ENCODE peak calls at places on chromosomes 13 and 19, in nine cellular contexts. H is NCI-H1436; O is stimulated activated CD8-positive, alpha-beta memory T cell treated with anti-CD3 and anti-CD28 coated beads, Interleukin-15, amount 100 ng/mL, for 48 hours; J is choroid plexus epithelial cell; I is stimulated activated CD4-positive, alpha-beta T cell treated with anti-CD3 and anti-CD28 coated beads, TNF-alpha, amount 100 ng/mL, for 48 hours; M is sciatic nerve; E is NCI-H2029; U is Caco-2; Q is Calu3. Z is an unnamed sample.

GRCh38 chr13:82458169-82458568 is 1424.1 kb downstream of the SLITRK1 start:
- DNase-seq in H (no peak), O (no peak), J (no peak), I (no peak), M (no peak), E (no peak), U (no peak), Q (no peak), Z (no peak)

GRCh38 chr13:96925466-96925865 is 68.8 kb downstream of the OXGR1 start:
- DNase-seq in H (no peak), O (no peak), J (no peak), I (no peak), M (no peak), E (no peak), U (peak), Q (no peak), Z (no peak)

GRCh38 chr13:37360556-37360955 is 238.0 kb downstream of the POSTN start:
- DNase-seq in H (no peak), O (no peak), J (no peak), I (no peak), M (no peak), E (no peak), U (no peak), Q (no peak), Z (peak)

GRCh38 chr19:34841780-34842179 is 68.8 kb upstream of the ZNF599 start:
- DNase-seq in H (no peak), O (no peak), J (no peak), I (no peak), M (no peak), E (no peak), U (no peak), Q (no peak), Z (no peak)

GRCh38 chr19:58252102-58252685 is 23.5 kb downstream of the ZNF544 start:
- DNase-seq in H (no peak), O (no peak), J (no peak), I (no peak), M (no peak), E (no peak), U (peak), Q (no peak), Z (no peak)

GRCh38 chr19:18149596-18149975 is 3.4 kb upstream of the PIK3R2 start:
- DNase-seq in H (no peak), O (no peak), J (no peak), I (no peak), M (no peak), E (no peak), U (no peak), Q (no peak), Z (no peak)

GRCh38 chr19:38877781-38878574 is at the start of gene RINL:
- DNase-seq in H (peak), O (peak), J (no peak), I (peak), M (no peak), E (peak), U (no peak), Q (peak), Z (no peak)

GRCh38 chr13:74920945-74921725 is 560.8 kb downstream of the TBC1D4 start:
- DNase-seq in H (no peak), O (no peak), J (peak), I (no peak), M (no peak), E (no peak), U (no peak), Q (no peak), Z (peak)

GRCh38 chr13:112959206-112959605 is 9.8 kb upstream of the MCF2L start:
- DNase-seq in H (no peak), O (no peak), J (no peak), I (no peak), M (peak), E (no peak), U (no peak), Q (no peak), Z (no peak)

GRCh38 chr19:47587295-47587694 is 14.3 kb upstream of the ZNF541 start:
- DNase-seq in H (no peak), O (no peak), J (peak), I (no peak), M (no peak), E (no peak), U (no peak), Q (no peak), Z (peak)

GRCh38 chr13:80444240-80445015 is 103.5 kb upstream of the SPRY2 start:
- DNase-seq in H (no peak), O (no peak), J (no peak), I (no peak), M (no peak), E (no peak), U (no peak), Q (no peak), Z (no peak)

GRCh38 chr13:54536112-54536511 is 1507.5 kb downstream of the OLFM4 start:
- DNase-seq in H (no peak), O (no peak), J (no peak), I (no peak), M (no peak), E (no peak), U (peak), Q (no peak), Z (no peak)

GRCh38 chr19:41853768-41854167 is 6.3 kb upstream of the RPS19 start:
- DNase-seq in H (no peak), O (no peak), J (no peak), I (no peak), M (no peak), E (no peak), U (no peak), Q (no peak), Z (no peak)

GRCh38 chr13:102011539-102011938 is 390.3 kb downstream of the FGF14 start:
- DNase-seq in H (no peak), O (no peak), J (no peak), I (no peak), M (no peak), E (no peak), U (no peak), Q (no peak), Z (no peak)

GRCh38 chr13:112072531-112073244 is 5.7 kb downstream of the SOX1 start:
- DNase-seq in H (peak), O (no peak), J (no peak), I (no peak), M (no peak), E (peak), U (peak), Q (no peak), Z (no peak)

GRCh38 chr13:20729633-20730585 is 26.4 kb downstream of the IL17D start:
- DNase-seq in H (no peak), O (no peak), J (no peak), I (no peak), M (no peak), E (no peak), U (no peak), Q (no peak), Z (no peak)

GRCh38 chr13:99740261-99740979 is 231.1 kb downstream of the ZIC5 start:
- DNase-seq in H (no peak), O (no peak), J (no peak), I (no peak), M (no peak), E (no peak), U (no peak), Q (no peak), Z (no peak)

GRCh38 chr19:32837531-32837930 is 32.0 kb downstream of the SLC7A9 start:
- DNase-seq in H (no peak), O (no peak), J (no peak), I (no peak), M (no peak), E (no peak), U (no peak), Q (no peak), Z (no peak)

GRCh38 chr13:71751074-71751473 is 115.9 kb downstream of the DACH1 start:
- DNase-seq in H (peak), O (no peak), J (no peak), I (no peak), M (no peak), E (no peak), U (no peak), Q (no peak), Z (no peak)

GRCh38 chr13:61146571-61146970 is 269.1 kb downstream of the PCDH20 start:
- DNase-seq in H (no peak), O (no peak), J (no peak), I (no peak), M (no peak), E (no peak), U (no peak), Q (no peak), Z (no peak)

GRCh38 chr13:72379581-72379980 is 347.8 kb downstream of the MZT1 start:
- DNase-seq in H (no peak), O (no peak), J (peak), I (no peak), M (no peak), E (no peak), U (no peak), Q (no peak), Z (peak)

GRCh38 chr19:45484273-45484945 is 12.4 kb downstream of the RTN2 start:
- DNase-seq in H (no peak), O (no peak), J (peak), I (no peak), M (no peak), E (no peak), U (no peak), Q (no peak), Z (no peak)

GRCh38 chr19:14149509-14149994 is 13.2 kb upstream of the ASF1B start:
- DNase-seq in H (no peak), O (no peak), J (no peak), I (no peak), M (peak), E (no peak), U (no peak), Q (no peak), Z (no peak)

GRCh38 chr13:59368652-59369051 is 795.1 kb downstream of the DIAPH3 start:
- DNase-seq in H (no peak), O (no peak), J (no peak), I (no peak), M (no peak), E (no peak), U (no peak), Q (no peak), Z (no peak)

GRCh38 chr19:17944301-17944700 is 11.5 kb downstream of the CCDC124 start:
- DNase-seq in H (no peak), O (no peak), J (peak), I (no peak), M (no peak), E (no peak), U (no peak), Q (no peak), Z (peak)

GRCh38 chr13:33490461-33491327 is 205.1 kb upstream of the STARD13 start:
- DNase-seq in H (no peak), O (no peak), J (peak), I (no peak), M (no peak), E (no peak), U (no peak), Q (no peak), Z (no peak)

GRCh38 chr13:75495938-75496337 is 14.0 kb upstream of the TBC1D4 start:
- DNase-seq in H (no peak), O (no peak), J (peak), I (no peak), M (no peak), E (no peak), U (no peak), Q (no peak), Z (peak)

GRCh38 chr19:47839411-47839810 is 17.7 kb downstream of the CRX start:
- DNase-seq in H (no peak), O (no peak), J (no peak), I (no peak), M (no peak), E (no peak), U (no peak), Q (no peak), Z (no peak)

GRCh38 chr13:77896977-77897376 is 21.7 kb downstream of the EDNRB start:
- DNase-seq in H (no peak), O (no peak), J (no peak), I (no peak), M (no peak), E (no peak), U (no peak), Q (no peak), Z (no peak)

GRCh38 chr19:35911790-35912189 is 3.7 kb upstream of the TYROBP start:
- DNase-seq in H (no peak), O (peak), J (no peak), I (no peak), M (no peak), E (peak), U (no peak), Q (peak), Z (peak)

GRCh38 chr13:110179858-110180156 is 127.2 kb downstream of the COL4A1 start:
- DNase-seq in H (no peak), O (no peak), J (no peak), I (no peak), M (no peak), E (no peak), U (no peak), Q (no peak), Z (no peak)

GRCh38 chr13:49838989-49839388 is 46.5 kb upstream of the KPNA3 start:
- DNase-seq in H (no peak), O (no peak), J (no peak), I (no peak), M (no peak), E (no peak), U (peak), Q (no peak), Z (no peak)

GRCh38 chr19:46489445-46490272 is 6.0 kb downstream of the PNMA8B start:
- DNase-seq in H (no peak), O (no peak), J (peak), I (no peak), M (no peak), E (no peak), U (no peak), Q (no peak), Z (peak)

GRCh38 chr19:38656171-38656981 is 8.9 kb downstream of the ACTN4 start:
- DNase-seq in H (no peak), O (no peak), J (peak), I (no peak), M (no peak), E (no peak), U (no peak), Q (no peak), Z (peak)

GRCh38 chr19:37127999-37128820 is 44.3 kb downstream of the ZNF585A start:
- DNase-seq in H (no peak), O (no peak), J (no peak), I (no peak), M (no peak), E (no peak), U (no peak), Q (no peak), Z (no peak)

GRCh38 chr13:74280093-74280794 is 146.0 kb upstream of the KLF12 start:
- DNase-seq in H (no peak), O (no peak), J (no peak), I (no peak), M (no peak), E (no peak), U (no peak), Q (no peak), Z (no peak)

GRCh38 chr13:45456196-45456972 is 8.4 kb upstream of the COG3 start:
- DNase-seq in H (no peak), O (no peak), J (peak), I (no peak), M (no peak), E (no peak), U (no peak), Q (no peak), Z (peak)